ENCODE peak calls at places on chromosomes 7 and 10, in ten cellular contexts. R is IMR-90, O is suprapubic skin, C is adrenal gland, W is kidney epithelial cell, T is ovary, L is choroid plexus epithelial cell, I is fibroblast of pulmonary artery, F is cardiac muscle cell, N is HFF-Myc. S is an unnamed sample.

GRCh38 chr10:77643795-77644468 is 6.3 kb upstream of the KCNMA1 start:
- DNase-seq in R (peak; percentile 73), O (no peak), C (peak; percentile 54), W (no peak), T (no peak), L (peak; percentile 88), I (peak; percentile 81), F (peak; percentile 44), N (peak; percentile 59), S (peak; percentile 54)

GRCh38 chr7:426510-426909 is 93.1 kb downstream of the PDGFA start:
- DNase-seq in R (no peak), O (no peak), C (no peak), W (no peak), T (no peak), L (no peak), I (no peak), F (no peak), N (no peak), S (no peak)

GRCh38 chr7:4667776-4668509 is 14.2 kb upstream of the FOXK1 start:
- DNase-seq in R (peak; percentile 90), O (no peak), C (no peak), W (no peak), T (peak; percentile 28), L (peak; percentile 93), I (peak; percentile 74), F (no peak), N (no peak), S (no peak)

GRCh38 chr7:70698219-70698832 is 433.6 kb upstream of the GALNT17 start:
- DNase-seq in R (peak; percentile 73), O (no peak), C (peak; percentile 50), W (no peak), T (peak; percentile 17), L (peak; percentile 84), I (peak; percentile 76), F (peak; percentile 62), N (no peak), S (peak; percentile 80)

GRCh38 chr10:77836299-77836820 is 90.2 kb downstream of the DLG5 start:
- DNase-seq in R (peak; percentile 22), O (no peak), C (peak; percentile 89), W (no peak), T (no peak), L (peak; percentile 28), I (peak; percentile 39), F (peak; percentile 8), N (no peak), S (no peak)

GRCh38 chr10:62352356-62352963 is 21.7 kb upstream of the ZNF365 start:
- DNase-seq in R (peak; percentile 52), O (no peak), C (no peak), W (peak; percentile 28), T (no peak), L (no peak), I (peak; percentile 5), F (no peak), N (peak; percentile 7), S (no peak)

GRCh38 chr7:101126651-101127459 is at the start of gene SERPINE1:
- DNase-seq in R (peak; percentile 100), O (peak; percentile 96), C (peak; percentile 92), W (peak; percentile 98), T (peak; percentile 98), L (peak; percentile 100), I (peak; percentile 100), F (peak; percentile 69), N (peak; percentile 98), S (peak; percentile 83)

GRCh38 chr10:61662794-61663259 is at the start of gene CABCOCO1:
- DNase-seq in R (peak; percentile 32), O (peak; percentile 67), C (peak; percentile 52), W (no peak), T (peak; percentile 36), L (peak; percentile 62), I (peak; percentile 59), F (peak; percentile 87), N (no peak), S (peak; percentile 87)

GRCh38 chr10:91210014-91210413 is 10.4 kb upstream of the PCGF5 start:
- DNase-seq in R (no peak), O (no peak), C (no peak), W (no peak), T (no peak), L (no peak), I (no peak), F (no peak), N (no peak), S (no peak)

GRCh38 chr7:54917613-54918406 is 101.0 kb upstream of the EGFR start:
- DNase-seq in R (no peak), O (no peak), C (no peak), W (no peak), T (no peak), L (no peak), I (no peak), F (no peak), N (no peak), S (no peak)

DNA sequence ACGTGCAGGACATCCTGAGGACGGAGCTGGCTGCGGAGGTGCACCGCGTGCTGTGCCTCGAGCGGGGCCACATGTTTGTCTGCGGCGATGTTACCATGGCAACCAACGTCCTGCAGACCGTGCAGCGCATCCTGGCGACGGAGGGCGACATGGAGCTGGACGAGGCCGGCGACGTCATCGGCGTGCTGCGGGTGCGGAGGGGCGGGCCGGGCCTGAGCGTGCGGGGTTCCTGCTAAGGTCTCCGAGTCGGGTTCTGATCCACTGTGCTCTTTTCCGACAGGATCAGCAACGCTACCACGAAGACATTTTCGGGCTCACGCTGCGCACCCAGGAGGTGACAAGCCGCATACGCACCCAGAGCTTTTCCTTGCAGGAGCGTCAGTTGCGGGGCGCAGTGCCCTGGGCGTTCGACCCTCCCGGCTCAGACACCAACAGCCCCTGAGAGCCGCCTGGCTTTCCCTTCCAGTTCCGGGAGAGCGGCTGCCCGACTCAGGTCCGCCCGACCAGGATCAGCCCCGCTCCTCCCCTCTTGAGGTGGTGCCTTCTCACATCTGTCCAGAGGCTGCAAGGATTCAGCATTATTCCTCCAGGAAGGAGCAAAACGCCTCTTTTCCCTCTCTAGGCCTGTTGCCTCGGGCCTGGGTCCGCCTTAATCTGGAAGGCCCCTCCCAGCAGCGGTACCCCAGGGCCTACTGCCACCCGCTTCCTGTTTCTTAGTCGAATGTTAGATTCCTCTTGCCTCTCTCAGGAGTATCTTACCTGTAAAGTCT is 10.4 kb downstream of the ATG9B start:
- DNase-seq in R (peak; percentile 22), O (peak; percentile 87), C (peak; percentile 72), W (no peak), T (no peak), L (peak; percentile 58), I (peak; percentile 56), F (peak; percentile 59), N (peak; percentile 65), S (peak; percentile 98)
- TF ChIP-seq CTCF in R (no peak), O (no peak), C (no peak), W (no peak), T (no peak), L (peak; percentile 16), I (no peak), F (peak; percentile 10), N (no peak), S (no peak)

GRCh38 chr10:119526606-119527592 is 15.6 kb downstream of the RGS10 start:
- DNase-seq in R (peak; percentile 21), O (no peak), C (no peak), W (no peak), T (no peak), L (no peak), I (no peak), F (no peak), N (no peak), S (no peak)

GRCh38 chr10:119524720-119525070 is 17.8 kb downstream of the RGS10 start:
- DNase-seq in R (no peak), O (no peak), C (no peak), W (no peak), T (no peak), L (no peak), I (no peak), F (no peak), N (no peak), S (no peak)

GRCh38 chr10:119526149-119526548 is 16.4 kb downstream of the RGS10 start:
- DNase-seq in R (peak; percentile 21), O (no peak), C (no peak), W (no peak), T (no peak), L (no peak), I (no peak), F (no peak), N (no peak), S (no peak)

GRCh38 chr10:119523916-119524719 is 18.4 kb downstream of the RGS10 start:
- DNase-seq in R (no peak), O (no peak), C (no peak), W (no peak), T (no peak), L (no peak), I (no peak), F (no peak), N (no peak), S (no peak)

GRCh38 chr10:119525116-119525515 is 17.4 kb downstream of the RGS10 start:
- DNase-seq in R (no peak), O (no peak), C (no peak), W (no peak), T (no peak), L (peak; percentile 34), I (no peak), F (no peak), N (no peak), S (no peak)
- TF ChIP-seq CTCF in R (no peak), O (no peak), C (no peak), W (no peak), T (no peak), L (no peak), I (no peak), F (no peak), N (no peak), S (no peak)

GRCh38 chr10:20888620-20889337 is 8.3 kb downstream of the NEBL start:
- DNase-seq in R (no peak), O (no peak), C (no peak), W (no peak), T (no peak), L (peak; percentile 63), I (peak; percentile 40), F (no peak), N (no peak), S (peak; percentile 15)
- TF ChIP-seq CTCF in R (no peak), O (no peak), C (no peak), W (no peak), T (no peak), L (peak; percentile 24), I (no peak), F (no peak), N (no peak), S (no peak)

GRCh38 chr10:130137077-130137448 is 872 bp downstream of the GLRX3 start:
- DNase-seq in R (peak; percentile 48), O (no peak), C (peak; percentile 13), W (no peak), T (no peak), L (peak; percentile 55), I (peak; percentile 45), F (peak; percentile 35), N (no peak), S (peak; percentile 30)

GRCh38 chr10:130135676-130136213 is 446 bp upstream of the GLRX3 start:
- DNase-seq in R (no peak), O (no peak), C (no peak), W (no peak), T (no peak), L (no peak), I (no peak), F (no peak), N (no peak), S (no peak)

GRCh38 chr10:130137659-130138478 is 1.7 kb downstream of the GLRX3 start:
- DNase-seq in R (no peak), O (no peak), C (no peak), W (no peak), T (no peak), L (no peak), I (no peak), F (no peak), N (no peak), S (no peak)

GRCh38 chr10:130138479-130138866 is 2.3 kb downstream of the GLRX3 start:
- DNase-seq in R (peak; percentile 69), O (no peak), C (peak; percentile 74), W (peak; percentile 72), T (no peak), L (peak; percentile 63), I (peak; percentile 40), F (no peak), N (no peak), S (no peak)

GRCh38 chr10:130136214-130137076 is at the start of gene GLRX3:
- DNase-seq in R (peak; percentile 71), O (peak; percentile 93), C (peak; percentile 94), W (no peak), T (peak; percentile 82), L (peak; percentile 84), I (peak; percentile 79), F (peak; percentile 95), N (no peak), S (peak; percentile 98)
- TF ChIP-seq CTCF in R (no peak), O (no peak), C (no peak), W (no peak), T (no peak), L (no peak), I (no peak), F (no peak), N (no peak), S (no peak)